ENCODE peak calls at places on chromosomes 7 and 10, in eight cellular contexts. Z is OCI-LY7, C is omental fat pad, W is B cell, F is AG04450, D is mucosa of descending colon, A is brain microvascular endothelial cell, O is A549. P is an unnamed sample.

GRCh38 chr7:110977127-110977776 is 113.7 kb upstream of the LRRN3 start:
- DNase-seq in Z (no peak), C (no peak), W (no peak), F (no peak), D (no peak), A (no peak), O (no peak), P (no peak)

GRCh38 chr7:25349283-25349682 is 121.0 kb upstream of the NPVF start:
- DNase-seq in Z (no peak), C (no peak), W (no peak), F (no peak), D (no peak), A (no peak), O (no peak), P (no peak)

GRCh38 chr7:37390149-37390548 is 58.5 kb downstream of the ELMO1 start:
- DNase-seq in Z (no peak), C (no peak), W (no peak), F (no peak), D (no peak), A (no peak), O (no peak), P (no peak)

GRCh38 chr7:90180649-90181048 is 26.4 kb downstream of the STEAP1 start:
- DNase-seq in Z (no peak), C (no peak), W (no peak), F (no peak), D (no peak), A (no peak), O (no peak), P (no peak)

GRCh38 chr10:62008943-62009342 is 107.4 kb downstream of the ARID5B start:
- DNase-seq in Z (no peak), C (no peak), W (no peak), F (no peak), D (no peak), A (no peak), O (no peak), P (no peak)

GRCh38 chr7:143172354-143172753 is 10.9 kb upstream of the TAS2R39 start:
- DNase-seq in Z (no peak), C (no peak), W (no peak), F (no peak), D (peak), A (no peak), O (peak), P (no peak)

GRCh38 chr7:100887186-100887954 is 2.1 kb downstream of the UFSP1 start:
- DNase-seq in Z (peak), C (no peak), W (peak), F (no peak), D (peak), A (no peak), O (no peak), P (peak)

GRCh38 chr7:130922206-130923112 is 188.5 kb upstream of the KLF14 start:
- DNase-seq in Z (no peak), C (no peak), W (no peak), F (no peak), D (no peak), A (no peak), O (no peak), P (no peak)

GRCh38 chr10:21888959-21889358 is 114.6 kb downstream of the DNAJC1 start:
- DNase-seq in Z (peak), C (no peak), W (no peak), F (no peak), D (no peak), A (peak), O (no peak), P (peak)

GRCh38 chr10:129958686-129959543 is 5.2 kb downstream of the EBF3 start:
- DNase-seq in Z (no peak), C (no peak), W (peak), F (no peak), D (no peak), A (no peak), O (no peak), P (no peak)

GRCh38 chr7:158970132-158970531 is 113.8 kb downstream of the DYNC2I1 start:
- DNase-seq in Z (no peak), C (no peak), W (no peak), F (no peak), D (no peak), A (no peak), O (no peak), P (no peak)
- TF ChIP-seq CTCF in Z (no peak), C (no peak), W (no peak), F (no peak), D (no peak), A (no peak), O (no peak), P (no peak)

GRCh38 chr7:151704969-151705743 is 171.8 kb downstream of the PRKAG2 start:
- DNase-seq in Z (no peak), C (no peak), W (no peak), F (no peak), D (no peak), A (no peak), O (no peak), P (no peak)
- TF ChIP-seq CTCF in Z (no peak), C (no peak), W (no peak), F (no peak), D (no peak), A (no peak), O (no peak), P (no peak)

DNA sequence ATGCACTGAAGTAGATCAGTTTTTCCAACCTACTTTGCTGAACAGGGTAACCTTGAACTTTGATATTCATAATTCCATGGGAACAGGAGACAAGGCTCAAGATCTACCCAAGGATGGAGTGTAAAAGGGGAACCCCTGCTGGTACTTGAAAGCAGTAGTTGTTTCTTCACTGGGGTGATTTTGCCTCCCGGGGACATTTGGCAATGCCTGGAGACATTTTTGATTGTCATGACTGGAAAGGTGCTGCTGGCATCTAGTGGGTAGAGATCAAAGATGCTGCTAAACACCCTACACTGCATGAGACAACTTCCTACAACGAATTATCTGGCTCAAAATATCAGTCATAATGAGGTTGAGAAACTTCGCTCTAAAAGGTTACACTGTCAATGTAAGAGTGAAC is 214.8 kb upstream of the CTBP2 start:
- DNase-seq in Z (no peak), C (no peak), W (no peak), F (no peak), D (no peak), A (no peak), O (no peak), P (no peak)
- TF ChIP-seq CTCF in Z (peak), C (no peak), W (no peak), F (peak), D (no peak), A (peak), O (peak), P (no peak)

DNA sequence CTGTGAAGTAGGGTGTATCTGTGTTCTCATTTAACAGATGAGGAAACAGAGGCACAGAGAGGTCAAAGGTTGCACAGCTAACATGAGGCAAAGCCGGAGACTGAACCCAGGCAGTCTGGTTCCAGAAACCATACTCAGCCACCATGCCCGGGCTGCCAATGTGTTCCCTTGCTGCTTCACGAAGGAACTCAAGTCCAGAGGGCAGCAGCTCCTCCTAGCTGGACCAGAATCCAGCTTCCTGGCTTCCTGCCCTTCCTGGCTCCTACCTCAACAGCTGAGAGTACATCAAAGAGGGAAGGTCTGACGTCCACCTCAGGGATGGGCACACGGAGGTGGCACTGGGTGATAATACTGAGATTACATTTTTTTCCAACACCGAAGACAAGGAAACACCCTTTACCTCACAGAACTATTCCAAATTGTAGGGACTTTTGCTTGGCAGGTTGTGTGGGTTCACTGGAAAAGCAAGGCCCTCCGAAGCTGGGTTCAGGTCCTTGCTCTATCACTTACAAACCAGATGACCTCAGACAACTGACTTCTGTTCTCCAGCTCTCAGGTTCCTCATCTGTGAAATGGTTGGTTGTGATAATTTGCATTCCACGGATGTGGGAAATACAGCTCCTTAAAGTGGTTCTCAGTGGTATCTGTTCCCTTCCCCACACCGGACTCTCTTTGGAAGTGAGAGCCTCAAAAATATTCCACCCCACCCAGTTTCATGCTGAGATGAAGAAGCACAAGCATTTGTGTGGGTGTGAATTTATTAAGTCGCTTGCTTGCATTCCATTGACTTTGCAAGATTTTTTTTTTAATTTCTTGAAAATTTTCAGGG is 154.1 kb upstream of the ZMIZ1 start:
- DNase-seq in Z (peak), C (no peak), W (no peak), F (no peak), D (peak), A (no peak), O (no peak), P (peak)
- TF ChIP-seq CTCF in Z (no peak), C (no peak), W (no peak), F (no peak), D (no peak), A (peak), O (no peak), P (no peak)

GRCh38 chr10:15801641-15802040 is 58.7 kb downstream of the MINDY3 start:
- DNase-seq in Z (no peak), C (no peak), W (no peak), F (no peak), D (no peak), A (no peak), O (no peak), P (no peak)
- TF ChIP-seq CTCF in Z (no peak), C (no peak), W (no peak), F (no peak), D (no peak), A (no peak), O (no peak), P (no peak)

GRCh38 chr7:107503667-107504066 is 33.8 kb downstream of the GPR22 start:
- DNase-seq in Z (no peak), C (no peak), W (no peak), F (peak), D (no peak), A (no peak), O (no peak), P (no peak)
- TF ChIP-seq CTCF in Z (no peak), C (no peak), W (no peak), F (no peak), D (no peak), A (no peak), O (no peak), P (no peak)

GRCh38 chr10:59068581-59069191 is 107.8 kb upstream of the PHYHIPL start:
- DNase-seq in Z (no peak), C (no peak), W (no peak), F (no peak), D (no peak), A (no peak), O (no peak), P (no peak)
- TF ChIP-seq CTCF in Z (no peak), C (no peak), W (no peak), F (no peak), D (no peak), A (no peak), O (no peak), P (no peak)

P was measured in GM13976.